ENCODE peak calls at places on chromosomes 2 and 18, in ten cellular contexts. One of them, this sample, is unnamed.

GRCh38 chr2:182456784-182457183 is 29.9 kb upstream of the PDE1A start:
- DNase-seq in H7: no peak
- DNase-seq in neural progenitor cell: no peak
- DNase-seq in A673: no peak
- DNase-seq in body of pancreas: no peak
- DNase-seq in CD8-positive, alpha-beta memory T cell: no peak
- DNase-seq in heart left ventricle: no peak
- DNase-seq in IMR-90: peak; percentile 57
- DNase-seq in right cardiac atrium: no peak
- DNase-seq in lung: no peak
- DNase-seq in this sample: no peak

GRCh38 chr2:74072542-74072941 is 75.2 kb downstream of the BOLA3 start:
- DNase-seq in H7: no peak
- DNase-seq in neural progenitor cell: no peak
- DNase-seq in A673: no peak
- DNase-seq in body of pancreas: no peak
- DNase-seq in CD8-positive, alpha-beta memory T cell: no peak
- DNase-seq in heart left ventricle: no peak
- DNase-seq in IMR-90: no peak
- DNase-seq in right cardiac atrium: no peak
- DNase-seq in lung: no peak
- DNase-seq in this sample: no peak

GRCh38 chr2:101961287-101962242 is 30.2 kb upstream of the IL1R2 start:
- DNase-seq in H7: no peak
- DNase-seq in neural progenitor cell: no peak
- DNase-seq in A673: no peak
- DNase-seq in body of pancreas: peak; percentile 54
- DNase-seq in CD8-positive, alpha-beta memory T cell: no peak
- DNase-seq in heart left ventricle: peak; percentile 87
- DNase-seq in IMR-90: peak; percentile 96
- DNase-seq in right cardiac atrium: peak; percentile 93
- DNase-seq in lung: peak; percentile 77
- DNase-seq in this sample: peak; percentile 6

GRCh38 chr2:27627963-27628766 is 647 bp downstream of the CCDC121 start:
- DNase-seq in H7: peak; percentile 11
- DNase-seq in neural progenitor cell: peak; percentile 45
- DNase-seq in A673: peak; percentile 7
- DNase-seq in body of pancreas: peak; percentile 16
- DNase-seq in CD8-positive, alpha-beta memory T cell: no peak
- DNase-seq in heart left ventricle: peak; percentile 33
- DNase-seq in IMR-90: peak; percentile 96
- DNase-seq in right cardiac atrium: no peak
- DNase-seq in lung: no peak
- DNase-seq in this sample: peak; percentile 77

GRCh38 chr2:197628043-197628500 is 47.3 kb downstream of the RFTN2 start:
- DNase-seq in H7: no peak
- DNase-seq in neural progenitor cell: peak; percentile 76
- DNase-seq in A673: no peak
- DNase-seq in body of pancreas: no peak
- DNase-seq in CD8-positive, alpha-beta memory T cell: no peak
- DNase-seq in heart left ventricle: no peak
- DNase-seq in IMR-90: peak; percentile 40
- DNase-seq in right cardiac atrium: peak; percentile 59
- DNase-seq in lung: no peak
- DNase-seq in this sample: no peak

GRCh38 chr2:74293191-74294065 is 49.8 kb downstream of the SLC4A5 start:
- DNase-seq in H7: no peak
- DNase-seq in neural progenitor cell: no peak
- DNase-seq in A673: no peak
- DNase-seq in body of pancreas: no peak
- DNase-seq in CD8-positive, alpha-beta memory T cell: no peak
- DNase-seq in heart left ventricle: no peak
- DNase-seq in IMR-90: peak; percentile 6
- DNase-seq in right cardiac atrium: no peak
- DNase-seq in lung: peak; percentile 37
- DNase-seq in this sample: no peak

GRCh38 chr18:902179-902718 is 2.4 kb upstream of the ADCYAP1 start:
- DNase-seq in H7: peak; percentile 46
- DNase-seq in neural progenitor cell: peak; percentile 40
- DNase-seq in A673: peak; percentile 50
- DNase-seq in body of pancreas: no peak
- DNase-seq in CD8-positive, alpha-beta memory T cell: no peak
- DNase-seq in heart left ventricle: no peak
- DNase-seq in IMR-90: no peak
- DNase-seq in right cardiac atrium: no peak
- DNase-seq in lung: no peak
- DNase-seq in this sample: peak; percentile 37

GRCh38 chr2:24917731-24918325 is 2.2 kb downstream of the ADCY3 start:
- DNase-seq in H7: no peak
- DNase-seq in neural progenitor cell: no peak
- DNase-seq in A673: no peak
- DNase-seq in body of pancreas: no peak
- DNase-seq in CD8-positive, alpha-beta memory T cell: no peak
- DNase-seq in heart left ventricle: no peak
- DNase-seq in IMR-90: no peak
- DNase-seq in right cardiac atrium: no peak
- DNase-seq in lung: no peak
- DNase-seq in this sample: no peak

GRCh38 chr18:8625693-8626092 is 16.5 kb downstream of the RAB12 start:
- DNase-seq in H7: no peak
- DNase-seq in neural progenitor cell: no peak
- DNase-seq in A673: no peak
- DNase-seq in body of pancreas: no peak
- DNase-seq in CD8-positive, alpha-beta memory T cell: no peak
- DNase-seq in heart left ventricle: no peak
- DNase-seq in IMR-90: no peak
- DNase-seq in right cardiac atrium: no peak
- DNase-seq in lung: no peak
- DNase-seq in this sample: no peak

GRCh38 chr2:200943527-200944120 is 19.8 kb downstream of the ORC2 start:
- DNase-seq in H7: no peak
- DNase-seq in neural progenitor cell: no peak
- DNase-seq in A673: no peak
- DNase-seq in body of pancreas: no peak
- DNase-seq in CD8-positive, alpha-beta memory T cell: no peak
- DNase-seq in heart left ventricle: no peak
- DNase-seq in IMR-90: no peak
- DNase-seq in right cardiac atrium: no peak
- DNase-seq in lung: no peak
- DNase-seq in this sample: no peak

GRCh38 chr2:238128061-238129040 is 10.1 kb upstream of the KLHL30 start:
- DNase-seq in H7: peak; percentile 96
- DNase-seq in neural progenitor cell: no peak
- DNase-seq in A673: no peak
- DNase-seq in body of pancreas: no peak
- DNase-seq in CD8-positive, alpha-beta memory T cell: no peak
- DNase-seq in heart left ventricle: peak; percentile 24
- DNase-seq in IMR-90: no peak
- DNase-seq in right cardiac atrium: peak; percentile 48
- DNase-seq in lung: no peak
- DNase-seq in this sample: no peak

GRCh38 chr2:226984461-226985226 is 148.8 kb downstream of the RHBDD1 start:
- DNase-seq in H7: no peak
- DNase-seq in neural progenitor cell: no peak
- DNase-seq in A673: peak; percentile 33
- DNase-seq in body of pancreas: no peak
- DNase-seq in CD8-positive, alpha-beta memory T cell: no peak
- DNase-seq in heart left ventricle: no peak
- DNase-seq in IMR-90: no peak
- DNase-seq in right cardiac atrium: no peak
- DNase-seq in lung: no peak
- DNase-seq in this sample: peak; percentile 67

GRCh38 chr18:384897-385296 is 115.6 kb downstream of the COLEC12 start:
- DNase-seq in H7: no peak
- DNase-seq in neural progenitor cell: no peak
- DNase-seq in A673: no peak
- DNase-seq in body of pancreas: no peak
- DNase-seq in CD8-positive, alpha-beta memory T cell: no peak
- DNase-seq in heart left ventricle: no peak
- DNase-seq in IMR-90: no peak
- DNase-seq in right cardiac atrium: no peak
- DNase-seq in lung: no peak
- DNase-seq in this sample: no peak

GRCh38 chr2:172094319-172095145 is 8.2 kb downstream of the DLX2 start:
- DNase-seq in H7: peak; percentile 87
- DNase-seq in neural progenitor cell: peak; percentile 65
- DNase-seq in A673: peak; percentile 82
- DNase-seq in body of pancreas: no peak
- DNase-seq in CD8-positive, alpha-beta memory T cell: no peak
- DNase-seq in heart left ventricle: no peak
- DNase-seq in IMR-90: no peak
- DNase-seq in right cardiac atrium: no peak
- DNase-seq in lung: no peak
- DNase-seq in this sample: peak; percentile 40

GRCh38 chr2:1793868-1794445 is 49.6 kb upstream of the PXDN start:
- DNase-seq in H7: no peak
- DNase-seq in neural progenitor cell: no peak
- DNase-seq in A673: no peak
- DNase-seq in body of pancreas: no peak
- DNase-seq in CD8-positive, alpha-beta memory T cell: no peak
- DNase-seq in heart left ventricle: peak; percentile 79
- DNase-seq in IMR-90: no peak
- DNase-seq in right cardiac atrium: peak; percentile 85
- DNase-seq in lung: no peak
- DNase-seq in this sample: no peak

GRCh38 chr2:199467462-199467822 is 9.7 kb upstream of the SATB2 start:
- DNase-seq in H7: peak; percentile 87
- DNase-seq in neural progenitor cell: peak; percentile 53
- DNase-seq in A673: no peak
- DNase-seq in body of pancreas: no peak
- DNase-seq in CD8-positive, alpha-beta memory T cell: no peak
- DNase-seq in heart left ventricle: no peak
- DNase-seq in IMR-90: no peak
- DNase-seq in right cardiac atrium: no peak
- DNase-seq in lung: no peak
- DNase-seq in this sample: peak; percentile 53
- H3K27me3 ChIP-seq in H7: peaks cover 100% of the 10 kb centered on the region
- H3K27me3 ChIP-seq in neural progenitor cell: peaks cover 100% of the 10 kb centered on the region
- H3K27me3 ChIP-seq in A673: peaks cover 50% of the 10 kb centered on the region
- H3K27me3 ChIP-seq in body of pancreas: peaks cover under 1% of the 10 kb centered on the region
- H3K27me3 ChIP-seq in CD8-positive, alpha-beta memory T cell: peaks cover 92% of the 10 kb centered on the region
- H3K27me3 ChIP-seq in heart left ventricle: peaks cover 94% of the 10 kb centered on the region
- H3K27me3 ChIP-seq in IMR-90: peaks cover 79% of the 10 kb centered on the region
- H3K27me3 ChIP-seq in right cardiac atrium: no peaks in the 10 kb centered on the region
- H3K27me3 ChIP-seq in lung: peaks cover 15% of the 10 kb centered on the region
- H3K27me3 ChIP-seq in this sample: peaks cover 82% of the 10 kb centered on the region

DNA sequence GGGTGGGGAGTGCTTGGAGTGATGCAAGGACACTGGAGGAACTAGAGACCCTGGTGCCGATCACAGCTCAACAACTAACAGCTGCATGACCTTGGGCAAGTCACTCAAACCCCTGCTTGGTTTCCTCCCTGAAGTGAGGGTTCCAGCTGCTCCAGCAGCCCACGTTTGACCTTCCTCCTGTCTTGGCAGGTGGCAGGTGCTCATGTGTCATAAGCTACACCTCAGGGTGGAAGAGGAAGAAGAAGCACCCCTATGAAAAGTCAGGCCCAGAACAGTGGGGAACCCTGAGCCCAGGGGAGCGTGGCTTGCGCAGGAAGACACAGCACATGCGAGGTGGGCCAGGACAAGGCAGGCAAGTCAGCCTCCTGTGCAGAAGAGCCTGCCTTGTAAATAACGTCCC is 42.4 kb downstream of the MRPL35 start:
- DNase-seq in H7: no peak
- DNase-seq in neural progenitor cell: no peak
- DNase-seq in A673: no peak
- DNase-seq in body of pancreas: no peak
- DNase-seq in CD8-positive, alpha-beta memory T cell: no peak
- DNase-seq in heart left ventricle: no peak
- DNase-seq in IMR-90: no peak
- DNase-seq in right cardiac atrium: no peak
- DNase-seq in lung: no peak
- DNase-seq in this sample: no peak
- H3K27me3 ChIP-seq in H7: no peaks in the 10 kb centered on the region
- H3K27me3 ChIP-seq in neural progenitor cell: no peaks in the 10 kb centered on the region
- H3K27me3 ChIP-seq in A673: no peaks in the 10 kb centered on the region
- H3K27me3 ChIP-seq in body of pancreas: no peaks in the 10 kb centered on the region
- H3K27me3 ChIP-seq in CD8-positive, alpha-beta memory T cell: no peaks in the 10 kb centered on the region
- H3K27me3 ChIP-seq in heart left ventricle: no peaks in the 10 kb centered on the region
- H3K27me3 ChIP-seq in IMR-90: peaks cover 38% of the 10 kb centered on the region
- H3K27me3 ChIP-seq in right cardiac atrium: no peaks in the 10 kb centered on the region
- H3K27me3 ChIP-seq in lung: no peaks in the 10 kb centered on the region
- H3K27me3 ChIP-seq in this sample: no peaks in the 10 kb centered on the region

GRCh38 chr2:119419803-119420508 is 11.7 kb upstream of the TMEM37 start:
- DNase-seq in H7: no peak
- DNase-seq in neural progenitor cell: no peak
- DNase-seq in A673: no peak
- DNase-seq in body of pancreas: no peak
- DNase-seq in CD8-positive, alpha-beta memory T cell: no peak
- DNase-seq in heart left ventricle: no peak
- DNase-seq in IMR-90: no peak
- DNase-seq in right cardiac atrium: no peak
- DNase-seq in lung: no peak
- DNase-seq in this sample: no peak

GRCh38 chr2:119422521-119422920 is 9.1 kb upstream of the TMEM37 start:
- DNase-seq in H7: no peak
- DNase-seq in neural progenitor cell: no peak
- DNase-seq in A673: no peak
- DNase-seq in body of pancreas: no peak
- DNase-seq in CD8-positive, alpha-beta memory T cell: no peak
- DNase-seq in heart left ventricle: no peak
- DNase-seq in IMR-90: no peak
- DNase-seq in right cardiac atrium: no peak
- DNase-seq in lung: no peak
- DNase-seq in this sample: no peak

GRCh38 chr2:119423041-119423440 is 8.6 kb upstream of the TMEM37 start:
- DNase-seq in H7: no peak
- DNase-seq in neural progenitor cell: no peak
- DNase-seq in A673: no peak
- DNase-seq in body of pancreas: no peak
- DNase-seq in CD8-positive, alpha-beta memory T cell: no peak
- DNase-seq in heart left ventricle: no peak
- DNase-seq in IMR-90: no peak
- DNase-seq in right cardiac atrium: no peak
- DNase-seq in lung: no peak
- DNase-seq in this sample: no peak

GRCh38 chr2:119421731-119422130 is 9.9 kb upstream of the TMEM37 start:
- DNase-seq in H7: no peak
- DNase-seq in neural progenitor cell: no peak
- DNase-seq in A673: no peak
- DNase-seq in body of pancreas: no peak
- DNase-seq in CD8-positive, alpha-beta memory T cell: no peak
- DNase-seq in heart left ventricle: no peak
- DNase-seq in IMR-90: no peak
- DNase-seq in right cardiac atrium: no peak
- DNase-seq in lung: no peak
- DNase-seq in this sample: no peak

GRCh38 chr2:119421304-119421703 is 10.3 kb upstream of the TMEM37 start:
- DNase-seq in H7: no peak
- DNase-seq in neural progenitor cell: no peak
- DNase-seq in A673: no peak
- DNase-seq in body of pancreas: no peak
- DNase-seq in CD8-positive, alpha-beta memory T cell: no peak
- DNase-seq in heart left ventricle: no peak
- DNase-seq in IMR-90: no peak
- DNase-seq in right cardiac atrium: no peak
- DNase-seq in lung: no peak
- DNase-seq in this sample: no peak
- H3K27me3 ChIP-seq in H7: peaks cover 1% of the 10 kb centered on the region
- H3K27me3 ChIP-seq in neural progenitor cell: no peaks in the 10 kb centered on the region
- H3K27me3 ChIP-seq in A673: no peaks in the 10 kb centered on the region
- H3K27me3 ChIP-seq in body of pancreas: no peaks in the 10 kb centered on the region
- H3K27me3 ChIP-seq in CD8-positive, alpha-beta memory T cell: peaks cover 4% of the 10 kb centered on the region
- H3K27me3 ChIP-seq in heart left ventricle: no peaks in the 10 kb centered on the region
- H3K27me3 ChIP-seq in IMR-90: peaks cover 15% of the 10 kb centered on the region
- H3K27me3 ChIP-seq in right cardiac atrium: no peaks in the 10 kb centered on the region
- H3K27me3 ChIP-seq in lung: no peaks in the 10 kb centered on the region
- H3K27me3 ChIP-seq in this sample: no peaks in the 10 kb centered on the region

GRCh38 chr2:122273785-122274419 is 518.5 kb downstream of the TSN start:
- DNase-seq in H7: no peak
- DNase-seq in neural progenitor cell: no peak
- DNase-seq in A673: peak; percentile 22
- DNase-seq in body of pancreas: no peak
- DNase-seq in CD8-positive, alpha-beta memory T cell: no peak
- DNase-seq in heart left ventricle: no peak
- DNase-seq in IMR-90: no peak
- DNase-seq in right cardiac atrium: no peak
- DNase-seq in lung: no peak
- DNase-seq in this sample: no peak
- H3K27me3 ChIP-seq in H7: no peaks in the 10 kb centered on the region
- H3K27me3 ChIP-seq in neural progenitor cell: no peaks in the 10 kb centered on the region
- H3K27me3 ChIP-seq in A673: no peaks in the 10 kb centered on the region
- H3K27me3 ChIP-seq in body of pancreas: no peaks in the 10 kb centered on the region
- H3K27me3 ChIP-seq in CD8-positive, alpha-beta memory T cell: no peaks in the 10 kb centered on the region
- H3K27me3 ChIP-seq in heart left ventricle: no peaks in the 10 kb centered on the region
- H3K27me3 ChIP-seq in IMR-90: no peaks in the 10 kb centered on the region
- H3K27me3 ChIP-seq in right cardiac atrium: no peaks in the 10 kb centered on the region
- H3K27me3 ChIP-seq in lung: no peaks in the 10 kb centered on the region
- H3K27me3 ChIP-seq in this sample: no peaks in the 10 kb centered on the region